ENCODE peak calls at places on chromosomes 2 and 18, in seven cellular contexts. Q, L, Y, N, C, V and O are unnamed samples.

GRCh38 chr18:65750421-65751144 is at the start of gene CDH7:
- DNase-seq in Q (no peak), L (no peak), Y (no peak), N (no peak), C (no peak), V (peak; percentile 66), O (no peak)

GRCh38 chr2:24659862-24660261 is 133.3 kb downstream of the PTRHD1 start:
- DNase-seq in Q (no peak), L (no peak), Y (no peak), N (no peak), C (no peak), V (no peak), O (no peak)

GRCh38 chr18:24601624-24602023 is 141.2 kb downstream of the HRH4 start:
- DNase-seq in Q (no peak), L (no peak), Y (no peak), N (no peak), C (no peak), V (no peak), O (no peak)

GRCh38 chr2:98356729-98357128 is 10.5 kb downstream of the CNGA3 start:
- DNase-seq in Q (no peak), L (no peak), Y (no peak), N (no peak), C (no peak), V (no peak), O (no peak)

GRCh38 chr2:67169417-67170140 is 227.6 kb upstream of the ETAA1 start:
- DNase-seq in Q (no peak), L (no peak), Y (no peak), N (no peak), C (no peak), V (no peak), O (no peak)

GRCh38 chr2:38875227-38875575 is 533 bp downstream of the DHX57 start:
- DNase-seq in Q (no peak), L (no peak), Y (no peak), N (no peak), C (no peak), V (no peak), O (no peak)

GRCh38 chr2:67854798-67855197 is 208.0 kb downstream of the C1D start:
- DNase-seq in Q (no peak), L (no peak), Y (no peak), N (peak; percentile 21), C (no peak), V (no peak), O (no peak)

GRCh38 chr2:168118733-168119518 is 128.5 kb downstream of the STK39 start:
- DNase-seq in Q (peak; percentile 21), L (no peak), Y (no peak), N (peak; percentile 76), C (peak; percentile 77), V (no peak), O (no peak)

GRCh38 chr2:197131558-197131855 is 179.1 kb downstream of the ANKRD44 start:
- DNase-seq in Q (no peak), L (no peak), Y (no peak), N (no peak), C (no peak), V (peak; percentile 84), O (no peak)

GRCh38 chr2:584863-585823 is 92.1 kb downstream of the TMEM18 start:
- DNase-seq in Q (no peak), L (no peak), Y (no peak), N (no peak), C (no peak), V (no peak), O (no peak)

GRCh38 chr2:68905116-68905515 is 33.9 kb upstream of the BMP10 start:
- DNase-seq in Q (no peak), L (no peak), Y (no peak), N (no peak), C (no peak), V (no peak), O (no peak)

GRCh38 chr18:6401687-6402086 is 13.0 kb downstream of the L3MBTL4 start:
- DNase-seq in Q (no peak), L (no peak), Y (no peak), N (peak; percentile 29), C (no peak), V (no peak), O (no peak)

GRCh38 chr18:52311331-52311730 is 28.7 kb upstream of the DCC start:
- DNase-seq in Q (no peak), L (no peak), Y (no peak), N (no peak), C (no peak), V (no peak), O (no peak)

GRCh38 chr2:207256476-207257207 is 90.9 kb upstream of the KLF7 start:
- DNase-seq in Q (no peak), L (no peak), Y (no peak), N (no peak), C (no peak), V (no peak), O (no peak)

GRCh38 chr2:19863303-19864041 is 38.3 kb downstream of the TTC32 start:
- DNase-seq in Q (peak; percentile 23), L (peak; percentile 66), Y (peak; percentile 79), N (peak; percentile 74), C (peak; percentile 55), V (peak; percentile 94), O (peak; percentile 67)

GRCh38 chr2:240131941-240132650 is 4.0 kb downstream of the COPS9 start:
- DNase-seq in Q (no peak), L (peak; percentile 33), Y (peak; percentile 21), N (no peak), C (no peak), V (peak; percentile 66), O (no peak)

GRCh38 chr18:73954267-73954666 is 193.4 kb downstream of the FBXO15 start:
- DNase-seq in Q (no peak), L (no peak), Y (no peak), N (no peak), C (no peak), V (no peak), O (no peak)

GRCh38 chr18:48003426-48004349 is 73.2 kb upstream of the SMAD2 start:
- DNase-seq in Q (peak; percentile 72), L (no peak), Y (no peak), N (no peak), C (peak; percentile 54), V (no peak), O (no peak)

GRCh38 chr18:76823574-76823973 is 1.2 kb downstream of the ZNF236 start:
- DNase-seq in Q (no peak), L (no peak), Y (peak; percentile 59), N (peak; percentile 67), C (no peak), V (peak; percentile 87), O (no peak)

GRCh38 chr2:60317029-60317386 is 236.4 kb downstream of the BCL11A start:
- DNase-seq in Q (no peak), L (no peak), Y (no peak), N (no peak), C (no peak), V (no peak), O (no peak)

GRCh38 chr2:60319031-60319547 is 234.4 kb downstream of the BCL11A start:
- DNase-seq in Q (no peak), L (no peak), Y (no peak), N (no peak), C (no peak), V (no peak), O (no peak)

GRCh38 chr2:60316381-60317028 is 236.9 kb downstream of the BCL11A start:
- DNase-seq in Q (no peak), L (no peak), Y (no peak), N (no peak), C (no peak), V (no peak), O (no peak)

GRCh38 chr2:60317831-60318230 is 235.6 kb downstream of the BCL11A start:
- DNase-seq in Q (no peak), L (no peak), Y (no peak), N (no peak), C (no peak), V (no peak), O (no peak)

GRCh38 chr2:60318544-60318943 is 234.9 kb downstream of the BCL11A start:
- DNase-seq in Q (no peak), L (no peak), Y (no peak), N (peak; percentile 4), C (no peak), V (no peak), O (no peak)
- H3K4me3 ChIP-seq in Q (no peak overlapping the region), L (no peak overlapping the region), Y (no peak overlapping the region), N (no peak overlapping the region), C (no peak overlapping the region), V (no peak overlapping the region), O (no peak overlapping the region)

GRCh38 chr2:113144259-113144658 is 16.9 kb downstream of the IL1RN start:
- DNase-seq in Q (no peak), L (no peak), Y (no peak), N (no peak), C (no peak), V (no peak), O (no peak)
- TF ChIP-seq POLR2A in Q (no peak), L (no peak), Y (no peak), N (no peak), C (no peak), V (no peak), O (no peak)

DNA sequence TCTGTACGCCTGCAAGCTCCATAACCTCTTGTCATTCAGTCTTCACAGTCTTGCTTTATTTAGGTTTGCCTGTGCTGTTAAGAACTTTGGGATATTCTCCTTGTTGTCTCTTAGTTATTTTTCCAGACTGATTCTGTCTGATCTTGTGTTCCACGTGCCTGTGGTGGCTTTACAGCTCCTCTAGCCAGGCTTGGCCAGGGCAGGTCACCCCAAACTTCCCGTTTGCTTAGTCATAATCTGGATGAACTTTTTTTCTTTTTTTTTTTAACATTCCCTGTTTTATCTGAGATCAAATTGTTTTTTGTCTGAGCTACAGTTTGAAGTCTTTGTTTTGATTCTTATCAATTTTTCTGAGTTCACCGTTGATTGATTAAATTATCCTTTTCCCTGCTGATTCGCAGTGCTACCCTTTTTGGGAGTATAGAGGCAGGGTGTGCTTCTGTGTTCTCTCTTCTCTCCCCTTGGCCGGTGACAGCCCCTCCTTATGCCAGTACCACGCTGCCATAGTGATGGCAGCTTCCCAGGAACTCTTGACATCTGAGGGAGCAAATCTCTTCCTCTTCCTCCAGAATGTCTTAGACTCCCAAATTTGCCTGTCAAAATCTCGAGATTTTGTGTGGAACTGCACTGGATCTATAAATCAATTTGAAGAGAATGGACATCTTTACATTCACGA is 2.5 kb downstream of the SP100 start:
- DNase-seq in Q (no peak), L (no peak), Y (no peak), N (no peak), C (peak; percentile 82), V (no peak), O (no peak)
- H3K4me3 ChIP-seq in Q (no peak overlapping the region), L (peak overlapping the region; percentile 79), Y (peak overlapping the region; percentile 53), N (peak overlapping the region; percentile 22), C (peak overlapping the region; percentile 16), V (peak overlapping the region; percentile 58), O (peak overlapping the region; percentile 56)

GRCh38 chr2:96489673-96490072 is 15.5 kb downstream of the NEURL3 start:
- DNase-seq in Q (no peak), L (no peak), Y (no peak), N (no peak), C (no peak), V (no peak), O (no peak)

GRCh38 chr2:96485350-96485749 is 19.8 kb downstream of the NEURL3 start:
- DNase-seq in Q (no peak), L (no peak), Y (no peak), N (no peak), C (no peak), V (no peak), O (no peak)

GRCh38 chr2:96484096-96484495 is 21.1 kb downstream of the NEURL3 start:
- DNase-seq in Q (no peak), L (no peak), Y (no peak), N (no peak), C (no peak), V (no peak), O (no peak)

GRCh38 chr2:96489261-96489660 is 15.9 kb downstream of the NEURL3 start:
- DNase-seq in Q (no peak), L (no peak), Y (no peak), N (no peak), C (no peak), V (no peak), O (no peak)

GRCh38 chr2:96485751-96486643 is 19.2 kb downstream of the NEURL3 start:
- DNase-seq in Q (no peak), L (peak; percentile 71), Y (peak; percentile 53), N (peak; percentile 28), C (peak; percentile 94), V (peak; percentile 92), O (peak; percentile 39)
- TF ChIP-seq POLR2A in Q (no peak), L (no peak), Y (no peak), N (no peak), C (peak; percentile 30), V (peak; percentile 38), O (no peak)